ENCODE peak calls at places on chromosome 6, in ten cellular contexts. T is fibroblast of the aortic adventitia; Z is stromal cell of bone marrow; L is central memory CD4-positive, alpha-beta T cell; X is AG08396; C is smooth muscle cell of the brain vasculature; O is activated CD4-positive, alpha-beta T cell treated with anti-CD3 and anti-CD28 coated beads, Interleukin-2, amount 50 U/mL, for 24 hours; R is effector CD4-positive, alpha-beta T cell; Q is stimulated activated CD4-positive, alpha-beta T cell treated with anti-CD3 and anti-CD28 coated beads, TNF-alpha, amount 100 ng/mL, for 48 hours; H is NCI-H774. A is an unnamed sample.

GRCh38 chr6:139881728-139882211 is 507.3 kb upstream of the CITED2 start:
- DNase-seq in L (no peak), Z (no peak), X (peak; percentile 22), R (no peak), O (peak; percentile 0), C (no peak), H (peak; percentile 79), T (peak; percentile 55), Q (no peak), A (no peak)

GRCh38 chr6:168373389-168373788 is 53.8 kb upstream of the DACT2 start:
- DNase-seq in R (no peak), X (no peak), O (no peak), L (no peak), H (no peak), T (no peak), C (no peak), Z (no peak), Q (no peak), A (no peak)

GRCh38 chr6:134722996-134723871 is 226.7 kb downstream of the ALDH8A1 start:
- DNase-seq in H (no peak), R (no peak), L (no peak), Q (no peak), T (peak; percentile 51), Z (no peak), C (no peak), X (no peak), O (no peak), A (no peak)

GRCh38 chr6:4872841-4873240 is 96.6 kb downstream of the CDYL start:
- DNase-seq in X (no peak), L (no peak), Q (no peak), H (no peak), R (no peak), Z (no peak), O (no peak), C (no peak), T (peak; percentile 13), A (no peak)

GRCh38 chr6:100134703-100135102 is 140.7 kb upstream of the MCHR2 start:
- DNase-seq in R (no peak), X (no peak), Z (no peak), T (peak; percentile 32), C (no peak), H (no peak), O (no peak), L (no peak), Q (no peak), A (no peak)

GRCh38 chr6:56349196-56349595 is 101.8 kb upstream of the COL21A1 start:
- DNase-seq in X (no peak), C (no peak), Q (no peak), R (no peak), L (no peak), O (no peak), Z (peak; percentile 50), T (peak; percentile 72), H (no peak), A (no peak)

GRCh38 chr6:109595998-109596397 is 95.0 kb downstream of the AK9 start:
- DNase-seq in X (peak; percentile 22), O (peak; percentile 7), R (no peak), C (no peak), T (peak; percentile 53), Q (no peak), H (no peak), Z (no peak), L (no peak), A (peak; percentile 19)

GRCh38 chr6:41428402-41428994 is 93.1 kb downstream of the NCR2 start:
- DNase-seq in C (no peak), Z (no peak), R (no peak), Q (no peak), T (no peak), X (no peak), L (no peak), O (no peak), H (no peak), A (no peak)

GRCh38 chr6:138988469-138988834 is 399 bp upstream of the REPS1 start:
- DNase-seq in O (no peak), T (no peak), C (no peak), X (no peak), R (no peak), Q (no peak), H (peak; percentile 64), L (no peak), Z (no peak), A (no peak)

GRCh38 chr6:31558631-31559500 is 11.5 kb downstream of the NFKBIL1 start:
- DNase-seq in Z (no peak), R (peak; percentile 61), Q (no peak), L (peak; percentile 67), O (peak; percentile 77), T (peak; percentile 17), C (no peak), X (no peak), H (no peak), A (no peak)

GRCh38 chr6:11537229-11538048 is at the start of gene TMEM170B:
- DNase-seq in C (peak; percentile 53), Z (peak; percentile 78), O (peak; percentile 91), T (peak; percentile 68), Q (peak; percentile 88), R (peak; percentile 93), H (peak; percentile 93), X (peak; percentile 96), L (peak; percentile 97), A (no peak)

GRCh38 chr6:21749754-21750153 is 156.2 kb downstream of the SOX4 start:
- DNase-seq in O (no peak), T (no peak), C (no peak), H (no peak), Q (no peak), Z (no peak), R (no peak), L (no peak), X (no peak), A (no peak)

GRCh38 chr6:150610584-150610983 is 10.9 kb downstream of the PLEKHG1 start:
- DNase-seq in Q (no peak), X (no peak), Z (no peak), L (no peak), T (no peak), R (no peak), H (no peak), C (no peak), O (no peak), A (no peak)

GRCh38 chr6:45654673-45655072 is 276.9 kb upstream of the SUPT3H start:
- DNase-seq in C (no peak), Z (no peak), O (no peak), T (peak; percentile 53), X (no peak), Q (no peak), R (no peak), L (no peak), H (no peak), A (no peak)

GRCh38 chr6:14717307-14717706 is 528.6 kb upstream of the JARID2 start:
- DNase-seq in X (no peak), C (no peak), H (no peak), L (no peak), Z (no peak), Q (no peak), T (no peak), R (no peak), O (no peak), A (no peak)

GRCh38 chr6:73657201-73657600 is 3.4 kb upstream of the SLC17A5 start:
- DNase-seq in R (no peak), X (no peak), Q (no peak), O (no peak), T (no peak), Z (no peak), H (no peak), L (no peak), C (no peak), A (no peak)

GRCh38 chr6:73180718-73181619 is 44.3 kb downstream of the KHDC1L start:
- DNase-seq in Q (no peak), T (peak; percentile 85), X (peak; percentile 62), O (peak; percentile 5), L (peak; percentile 28), H (peak; percentile 78), C (peak; percentile 24), Z (peak; percentile 65), R (no peak), A (peak; percentile 62)

GRCh38 chr6:34247481-34248197 is 1.2 kb downstream of the SMIM29 start:
- DNase-seq in R (no peak), T (peak; percentile 28), C (no peak), L (no peak), Q (no peak), X (peak; percentile 5), H (no peak), O (no peak), Z (no peak), A (no peak)

GRCh38 chr6:57974653-57975052 is 657.2 kb downstream of the PRIM2 start:
- DNase-seq in R (no peak), Z (no peak), L (no peak), H (no peak), X (no peak), Q (no peak), T (no peak), C (no peak), O (no peak), A (no peak)

GRCh38 chr6:132259070-132259469 is 142.2 kb downstream of the MOXD1 start:
- DNase-seq in O (no peak), T (peak; percentile 69), R (no peak), L (no peak), Z (no peak), H (no peak), C (no peak), Q (no peak), X (peak; percentile 25), A (no peak)

GRCh38 chr6:127420558-127420957 is 38.6 kb downstream of the KIAA0408 start:
- DNase-seq in O (peak; percentile 86), C (peak; percentile 84), Z (peak; percentile 96), L (peak; percentile 52), R (peak; percentile 27), T (peak; percentile 96), X (peak; percentile 81), H (peak; percentile 65), Q (peak; percentile 56), A (peak; percentile 84)

GRCh38 chr6:30889921-30890645 is 5.8 kb downstream of the DDR1 start:
- DNase-seq in Q (no peak), Z (no peak), X (no peak), O (no peak), C (no peak), T (no peak), R (no peak), H (no peak), L (no peak), A (no peak)

GRCh38 chr6:127864701-127865100 is 36.2 kb downstream of the THEMIS start:
- DNase-seq in R (no peak), T (no peak), H (no peak), X (no peak), C (no peak), O (no peak), Z (no peak), Q (no peak), L (no peak), A (no peak)

GRCh38 chr6:25503686-25504085 is 148.3 kb upstream of the SCGN start:
- DNase-seq in C (no peak), Z (no peak), R (no peak), H (no peak), L (no peak), X (no peak), T (no peak), O (no peak), Q (no peak), A (no peak)

GRCh38 chr6:3908223-3908622 is 59.0 kb downstream of the FAM50B start:
- DNase-seq in Q (no peak), T (no peak), O (no peak), C (no peak), H (no peak), R (no peak), X (no peak), L (no peak), Z (no peak), A (no peak)

GRCh38 chr6:98525860-98526259 is 308.5 kb upstream of the POU3F2 start:
- DNase-seq in L (no peak), R (no peak), Z (no peak), H (no peak), C (no peak), X (no peak), T (no peak), Q (no peak), O (no peak), A (no peak)

GRCh38 chr6:167706313-167707109 is 120.2 kb upstream of the AFDN start:
- DNase-seq in T (no peak), O (peak; percentile 63), Q (peak; percentile 31), Z (no peak), H (no peak), L (peak; percentile 78), X (no peak), R (peak; percentile 14), C (no peak), A (no peak)

GRCh38 chr6:145015739-145016558 is 719.4 kb downstream of the EPM2A start:
- DNase-seq in T (peak; percentile 87), Z (peak; percentile 94), O (peak; percentile 19), Q (peak; percentile 29), R (no peak), H (no peak), C (peak; percentile 56), L (no peak), X (peak; percentile 80), A (peak; percentile 77)

A was measured in AG04449.